ENCODE peak calls at places on chromosome 20, in ten cellular contexts. One of them, this sample, is unnamed.

GRCh38 chr20:63520939-63521601 is 505 bp downstream of the PPDPF start:
- DNase-seq in tibial nerve: peak; percentile 67
- DNase-seq in mesothelial cell of epicardium: peak; percentile 52
- DNase-seq in breast epithelium: peak; percentile 81
- DNase-seq in left lung: peak; percentile 92
- DNase-seq in A549: peak; percentile 69
- DNase-seq in CD8-positive, alpha-beta T cell: peak; percentile 57
- DNase-seq in BJ: no peak
- DNase-seq in fibroblast of lung: peak; percentile 65
- DNase-seq in astrocyte of the cerebellum: no peak
- DNase-seq in this sample: no peak

GRCh38 chr20:6886065-6886729 is 118.7 kb downstream of the BMP2 start:
- DNase-seq in tibial nerve: no peak
- DNase-seq in mesothelial cell of epicardium: no peak
- DNase-seq in breast epithelium: no peak
- DNase-seq in left lung: no peak
- DNase-seq in A549: no peak
- DNase-seq in CD8-positive, alpha-beta T cell: no peak
- DNase-seq in BJ: no peak
- DNase-seq in fibroblast of lung: no peak
- DNase-seq in astrocyte of the cerebellum: peak; percentile 22
- DNase-seq in this sample: no peak

GRCh38 chr20:4560667-4561066 is 161.0 kb upstream of the PRND start:
- DNase-seq in tibial nerve: no peak
- DNase-seq in mesothelial cell of epicardium: no peak
- DNase-seq in breast epithelium: no peak
- DNase-seq in left lung: no peak
- DNase-seq in A549: no peak
- DNase-seq in CD8-positive, alpha-beta T cell: no peak
- DNase-seq in BJ: no peak
- DNase-seq in fibroblast of lung: peak; percentile 97
- DNase-seq in astrocyte of the cerebellum: no peak
- DNase-seq in this sample: no peak

GRCh38 chr20:33878583-33878982 is 67.4 kb downstream of the CHMP4B start:
- DNase-seq in tibial nerve: no peak
- DNase-seq in mesothelial cell of epicardium: no peak
- DNase-seq in breast epithelium: no peak
- DNase-seq in left lung: no peak
- DNase-seq in A549: no peak
- DNase-seq in CD8-positive, alpha-beta T cell: no peak
- DNase-seq in BJ: no peak
- DNase-seq in fibroblast of lung: no peak
- DNase-seq in astrocyte of the cerebellum: no peak
- DNase-seq in this sample: no peak

GRCh38 chr20:12022121-12022520 is 104.4 kb downstream of the BTBD3 start:
- DNase-seq in tibial nerve: no peak
- DNase-seq in mesothelial cell of epicardium: no peak
- DNase-seq in breast epithelium: no peak
- DNase-seq in left lung: no peak
- DNase-seq in A549: no peak
- DNase-seq in CD8-positive, alpha-beta T cell: no peak
- DNase-seq in BJ: no peak
- DNase-seq in fibroblast of lung: no peak
- DNase-seq in astrocyte of the cerebellum: no peak
- DNase-seq in this sample: no peak

GRCh38 chr20:50248104-50248631 is 57.5 kb downstream of the CEBPB start:
- DNase-seq in tibial nerve: no peak
- DNase-seq in mesothelial cell of epicardium: no peak
- DNase-seq in breast epithelium: no peak
- DNase-seq in left lung: no peak
- DNase-seq in A549: no peak
- DNase-seq in CD8-positive, alpha-beta T cell: no peak
- DNase-seq in BJ: no peak
- DNase-seq in fibroblast of lung: peak; percentile 35
- DNase-seq in astrocyte of the cerebellum: no peak
- DNase-seq in this sample: no peak

GRCh38 chr20:6421321-6422030 is 298.6 kb upstream of the FERMT1 start:
- DNase-seq in tibial nerve: no peak
- DNase-seq in mesothelial cell of epicardium: no peak
- DNase-seq in breast epithelium: no peak
- DNase-seq in left lung: no peak
- DNase-seq in A549: no peak
- DNase-seq in CD8-positive, alpha-beta T cell: no peak
- DNase-seq in BJ: no peak
- DNase-seq in fibroblast of lung: no peak
- DNase-seq in astrocyte of the cerebellum: no peak
- DNase-seq in this sample: no peak

GRCh38 chr20:46073443-46073842 is 16.3 kb downstream of the NCOA5 start:
- DNase-seq in tibial nerve: no peak
- DNase-seq in mesothelial cell of epicardium: no peak
- DNase-seq in breast epithelium: no peak
- DNase-seq in left lung: no peak
- DNase-seq in A549: no peak
- DNase-seq in CD8-positive, alpha-beta T cell: no peak
- DNase-seq in BJ: no peak
- DNase-seq in fibroblast of lung: no peak
- DNase-seq in astrocyte of the cerebellum: no peak
- DNase-seq in this sample: no peak

GRCh38 chr20:4887586-4887985 is 113.7 kb downstream of the SLC23A2 start:
- DNase-seq in tibial nerve: no peak
- DNase-seq in mesothelial cell of epicardium: no peak
- DNase-seq in breast epithelium: no peak
- DNase-seq in left lung: no peak
- DNase-seq in A549: no peak
- DNase-seq in CD8-positive, alpha-beta T cell: no peak
- DNase-seq in BJ: no peak
- DNase-seq in fibroblast of lung: no peak
- DNase-seq in astrocyte of the cerebellum: no peak
- DNase-seq in this sample: no peak

GRCh38 chr20:13243826-13244376 is 22.8 kb downstream of the ISM1 start:
- DNase-seq in tibial nerve: no peak
- DNase-seq in mesothelial cell of epicardium: no peak
- DNase-seq in breast epithelium: no peak
- DNase-seq in left lung: no peak
- DNase-seq in A549: peak; percentile 82
- DNase-seq in CD8-positive, alpha-beta T cell: no peak
- DNase-seq in BJ: no peak
- DNase-seq in fibroblast of lung: no peak
- DNase-seq in astrocyte of the cerebellum: no peak
- DNase-seq in this sample: no peak

GRCh38 chr20:59992531-59992930 is 34.3 kb downstream of the CDH26 start:
- DNase-seq in tibial nerve: no peak
- DNase-seq in mesothelial cell of epicardium: no peak
- DNase-seq in breast epithelium: no peak
- DNase-seq in left lung: no peak
- DNase-seq in A549: no peak
- DNase-seq in CD8-positive, alpha-beta T cell: no peak
- DNase-seq in BJ: no peak
- DNase-seq in fibroblast of lung: peak; percentile 31
- DNase-seq in astrocyte of the cerebellum: no peak
- DNase-seq in this sample: no peak

GRCh38 chr20:2418388-2418787 is 37.7 kb downstream of the TGM6 start:
- DNase-seq in tibial nerve: no peak
- DNase-seq in mesothelial cell of epicardium: no peak
- DNase-seq in breast epithelium: no peak
- DNase-seq in left lung: no peak
- DNase-seq in A549: no peak
- DNase-seq in CD8-positive, alpha-beta T cell: no peak
- DNase-seq in BJ: no peak
- DNase-seq in fibroblast of lung: no peak
- DNase-seq in astrocyte of the cerebellum: no peak
- DNase-seq in this sample: no peak

GRCh38 chr20:2420510-2420909 is 39.8 kb downstream of the TGM6 start:
- DNase-seq in tibial nerve: no peak
- DNase-seq in mesothelial cell of epicardium: no peak
- DNase-seq in breast epithelium: no peak
- DNase-seq in left lung: no peak
- DNase-seq in A549: no peak
- DNase-seq in CD8-positive, alpha-beta T cell: no peak
- DNase-seq in BJ: no peak
- DNase-seq in fibroblast of lung: no peak
- DNase-seq in astrocyte of the cerebellum: no peak
- DNase-seq in this sample: no peak

GRCh38 chr20:2417142-2417541 is 36.4 kb downstream of the TGM6 start:
- DNase-seq in tibial nerve: no peak
- DNase-seq in mesothelial cell of epicardium: no peak
- DNase-seq in breast epithelium: no peak
- DNase-seq in left lung: no peak
- DNase-seq in A549: no peak
- DNase-seq in CD8-positive, alpha-beta T cell: no peak
- DNase-seq in BJ: no peak
- DNase-seq in fibroblast of lung: no peak
- DNase-seq in astrocyte of the cerebellum: no peak
- DNase-seq in this sample: no peak

DNA sequence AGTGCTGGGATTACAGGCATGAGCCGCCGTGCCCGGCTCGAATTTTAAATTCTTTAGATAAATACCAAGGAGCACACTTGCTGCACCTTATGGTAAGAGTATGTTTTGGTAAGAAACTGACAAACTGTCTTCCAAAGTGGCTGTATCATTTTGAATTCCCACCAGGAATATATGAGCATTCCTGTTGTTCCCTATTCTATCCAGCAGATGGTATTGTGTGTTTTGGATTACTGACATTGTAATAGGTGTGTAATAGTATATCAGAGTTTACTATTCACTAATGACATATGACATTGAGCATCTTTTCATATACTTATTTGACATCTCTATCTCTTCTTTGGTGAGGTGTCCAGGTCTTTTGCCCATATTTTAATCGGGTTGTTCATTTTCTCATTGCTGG is 40.5 kb downstream of the TGM6 start:
- DNase-seq in tibial nerve: no peak
- DNase-seq in mesothelial cell of epicardium: no peak
- DNase-seq in breast epithelium: no peak
- DNase-seq in left lung: no peak
- DNase-seq in A549: peak; percentile 29
- DNase-seq in CD8-positive, alpha-beta T cell: no peak
- DNase-seq in BJ: no peak
- DNase-seq in fibroblast of lung: peak; percentile 1
- DNase-seq in astrocyte of the cerebellum: no peak
- DNase-seq in this sample: no peak
- TF ChIP-seq CTCF in tibial nerve: no peak
- TF ChIP-seq CTCF in mesothelial cell of epicardium: no peak
- TF ChIP-seq CTCF in breast epithelium: no peak
- TF ChIP-seq CTCF in left lung: no peak
- TF ChIP-seq CTCF in A549: peak; percentile 45
- TF ChIP-seq CTCF in CD8-positive, alpha-beta T cell: no peak
- TF ChIP-seq CTCF in BJ: peak; percentile 22
- TF ChIP-seq CTCF in fibroblast of lung: no peak
- TF ChIP-seq CTCF in astrocyte of the cerebellum: peak; percentile 10
- TF ChIP-seq CTCF in this sample: peak; percentile 21

DNA sequence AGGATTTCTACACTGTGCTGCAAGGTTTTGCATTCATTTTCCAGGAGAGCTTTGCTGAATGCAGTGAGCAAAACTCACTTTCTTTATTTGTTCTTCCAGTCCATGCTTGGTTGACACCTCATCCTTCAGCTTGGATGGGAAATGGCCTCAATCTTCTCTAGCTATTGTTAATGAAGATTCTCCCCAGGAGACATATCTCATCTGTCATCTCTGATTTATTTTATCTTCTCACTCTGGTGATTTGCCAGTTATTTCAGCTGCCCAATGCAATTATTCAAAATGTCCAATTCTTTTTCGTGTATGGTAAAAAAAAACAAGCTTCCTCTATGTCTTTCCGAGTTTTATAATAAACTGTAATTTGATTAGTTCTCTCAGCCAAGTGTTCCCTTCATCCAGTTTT is 77.9 kb upstream of the PAK5 start:
- DNase-seq in tibial nerve: no peak
- DNase-seq in mesothelial cell of epicardium: no peak
- DNase-seq in breast epithelium: no peak
- DNase-seq in left lung: no peak
- DNase-seq in A549: no peak
- DNase-seq in CD8-positive, alpha-beta T cell: no peak
- DNase-seq in BJ: no peak
- DNase-seq in fibroblast of lung: no peak
- DNase-seq in astrocyte of the cerebellum: no peak
- DNase-seq in this sample: no peak
- TF ChIP-seq CTCF in tibial nerve: no peak
- TF ChIP-seq CTCF in mesothelial cell of epicardium: no peak
- TF ChIP-seq CTCF in breast epithelium: no peak
- TF ChIP-seq CTCF in left lung: no peak
- TF ChIP-seq CTCF in A549: no peak
- TF ChIP-seq CTCF in CD8-positive, alpha-beta T cell: no peak
- TF ChIP-seq CTCF in BJ: no peak
- TF ChIP-seq CTCF in fibroblast of lung: no peak
- TF ChIP-seq CTCF in astrocyte of the cerebellum: no peak
- TF ChIP-seq CTCF in this sample: no peak

GRCh38 chr20:31819083-31819784 is at the start of gene MYLK2:
- DNase-seq in tibial nerve: no peak
- DNase-seq in mesothelial cell of epicardium: no peak
- DNase-seq in breast epithelium: no peak
- DNase-seq in left lung: no peak
- DNase-seq in A549: no peak
- DNase-seq in CD8-positive, alpha-beta T cell: no peak
- DNase-seq in BJ: no peak
- DNase-seq in fibroblast of lung: no peak
- DNase-seq in astrocyte of the cerebellum: no peak
- DNase-seq in this sample: no peak
- TF ChIP-seq CTCF in tibial nerve: no peak
- TF ChIP-seq CTCF in mesothelial cell of epicardium: no peak
- TF ChIP-seq CTCF in breast epithelium: no peak
- TF ChIP-seq CTCF in left lung: no peak
- TF ChIP-seq CTCF in A549: no peak
- TF ChIP-seq CTCF in CD8-positive, alpha-beta T cell: no peak
- TF ChIP-seq CTCF in BJ: no peak
- TF ChIP-seq CTCF in fibroblast of lung: no peak
- TF ChIP-seq CTCF in astrocyte of the cerebellum: no peak
- TF ChIP-seq CTCF in this sample: no peak

GRCh38 chr20:48905322-48905647 is 16.2 kb upstream of the ARFGEF2 start:
- DNase-seq in tibial nerve: no peak
- DNase-seq in mesothelial cell of epicardium: no peak
- DNase-seq in breast epithelium: no peak
- DNase-seq in left lung: no peak
- DNase-seq in A549: no peak
- DNase-seq in CD8-positive, alpha-beta T cell: no peak
- DNase-seq in BJ: no peak
- DNase-seq in fibroblast of lung: no peak
- DNase-seq in astrocyte of the cerebellum: no peak
- DNase-seq in this sample: no peak
- TF ChIP-seq CTCF in tibial nerve: peak; percentile 6
- TF ChIP-seq CTCF in mesothelial cell of epicardium: peak; percentile 15
- TF ChIP-seq CTCF in breast epithelium: no peak
- TF ChIP-seq CTCF in left lung: no peak
- TF ChIP-seq CTCF in A549: no peak
- TF ChIP-seq CTCF in CD8-positive, alpha-beta T cell: no peak
- TF ChIP-seq CTCF in BJ: no peak
- TF ChIP-seq CTCF in fibroblast of lung: no peak
- TF ChIP-seq CTCF in astrocyte of the cerebellum: no peak
- TF ChIP-seq CTCF in this sample: no peak

GRCh38 chr20:16241911-16242310 is 331.3 kb downstream of the KIF16B start:
- DNase-seq in tibial nerve: no peak
- DNase-seq in mesothelial cell of epicardium: no peak
- DNase-seq in breast epithelium: no peak
- DNase-seq in left lung: no peak
- DNase-seq in A549: peak; percentile 20
- DNase-seq in CD8-positive, alpha-beta T cell: no peak
- DNase-seq in BJ: no peak
- DNase-seq in fibroblast of lung: no peak
- DNase-seq in astrocyte of the cerebellum: no peak
- DNase-seq in this sample: no peak
- TF ChIP-seq CTCF in tibial nerve: no peak
- TF ChIP-seq CTCF in mesothelial cell of epicardium: no peak
- TF ChIP-seq CTCF in breast epithelium: no peak
- TF ChIP-seq CTCF in left lung: no peak
- TF ChIP-seq CTCF in A549: no peak
- TF ChIP-seq CTCF in CD8-positive, alpha-beta T cell: no peak
- TF ChIP-seq CTCF in BJ: no peak
- TF ChIP-seq CTCF in fibroblast of lung: no peak
- TF ChIP-seq CTCF in astrocyte of the cerebellum: no peak
- TF ChIP-seq CTCF in this sample: peak; percentile 39